ENCODE peak calls at places on chromosomes 13 and 19, in nine cellular contexts. V is mucosa of descending colon; C is stimulated activated CD8-positive, alpha-beta memory T cell treated with anti-CD3 and anti-CD28 coated beads, Interleukin-4, amount 100 ng/mL, for 4 hours; T is left cardiac atrium; M is tibial artery; F is heart right ventricle; G is AG10803; D is HepG2; B is NCI-H524 treated with DMSO at 0.1 percent for 48 hours. H is an unnamed sample.

GRCh38 chr13:33931397-33931987 is 113.5 kb downstream of the RFC3 start:
- DNase-seq in B (no peak), G (peak), F (no peak), V (no peak), M (no peak), D (peak), T (no peak), C (no peak), H (no peak)

GRCh38 chr19:30403583-30403982 is 31.4 kb downstream of the ZNF536 start:
- DNase-seq in T (no peak), G (no peak), V (no peak), M (no peak), C (no peak), F (no peak), B (no peak), D (no peak), H (no peak)

GRCh38 chr13:25046985-25047660 is 48.8 kb upstream of the PABPC3 start:
- DNase-seq in G (peak), T (no peak), B (no peak), F (no peak), D (no peak), V (no peak), C (no peak), M (no peak), H (no peak)

GRCh38 chr19:7294571-7295212 is 478 bp upstream of the INSR start:
- DNase-seq in G (peak), T (peak), B (peak), C (no peak), M (peak), F (peak), D (peak), V (peak), H (no peak)

GRCh38 chr19:29831686-29832085 is 19.9 kb downstream of the CCNE1 start:
- DNase-seq in G (no peak), C (no peak), T (no peak), M (no peak), D (no peak), V (no peak), B (no peak), F (no peak), H (no peak)

GRCh38 chr13:27309967-27310598 is 39.5 kb downstream of the RASL11A start:
- DNase-seq in F (no peak), D (no peak), B (no peak), V (no peak), C (no peak), G (no peak), T (no peak), M (no peak), H (no peak)

GRCh38 chr19:37930416-37930815 is 23.4 kb downstream of the SIPA1L3 start:
- DNase-seq in C (no peak), V (peak), F (no peak), B (no peak), G (no peak), T (no peak), D (peak), M (no peak), H (no peak)

GRCh38 chr13:114161644-114162532 is 17.2 kb upstream of the CFAP97D2 start:
- DNase-seq in M (peak), V (peak), T (peak), D (peak), C (no peak), F (no peak), B (no peak), G (peak), H (no peak)

GRCh38 chr13:20945952-20946383 is 43.4 kb upstream of the XPO4 start:
- DNase-seq in B (no peak), M (peak), V (no peak), F (no peak), C (no peak), D (no peak), T (peak), G (no peak), H (no peak)

GRCh38 chr13:96726651-96727050 is 267.6 kb downstream of the OXGR1 start:
- DNase-seq in G (no peak), C (no peak), T (no peak), M (no peak), B (no peak), F (no peak), D (no peak), V (no peak), H (no peak)

GRCh38 chr13:38686635-38687245 is at the start of gene FREM2:
- DNase-seq in C (no peak), M (no peak), V (no peak), G (no peak), D (no peak), F (no peak), T (no peak), B (peak), H (no peak)

GRCh38 chr19:3606174-3606689 is 443 bp downstream of the TBXA2R start:
- DNase-seq in F (no peak), V (peak), G (no peak), C (no peak), M (no peak), D (no peak), B (no peak), T (no peak), H (no peak)

GRCh38 chr13:32282096-32282711 is 33.0 kb downstream of the ZAR1L start:
- DNase-seq in G (no peak), T (no peak), M (no peak), V (no peak), F (no peak), B (no peak), D (no peak), C (no peak), H (no peak)

GRCh38 chr13:101572456-101572855 is 120.0 kb downstream of the ITGBL1 start:
- DNase-seq in M (no peak), D (no peak), V (no peak), T (no peak), G (peak), B (no peak), C (no peak), F (no peak), H (no peak)

GRCh38 chr13:95494082-95494681 is 58.3 kb upstream of the CLDN10 start:
- DNase-seq in V (no peak), D (peak), B (no peak), F (no peak), C (no peak), G (peak), T (no peak), M (no peak), H (no peak)